ENCODE peak calls at places on chromosomes 11 and 22, in nine cellular contexts. One of them, this sample, is unnamed.
A peak's percentile ranks its signal among the peaks of the same experiment; 100 is the strongest.

GRCh38 chr22:50030315-50031188 is 18.0 kb upstream of the IL17REL start:
- DNase-seq in GM23338: peak; percentile 96
- DNase-seq in breast epithelium: peak; percentile 74
- DNase-seq in pancreas: peak; percentile 91
- DNase-seq in lung: peak; percentile 71
- DNase-seq in cardiac muscle cell: peak; percentile 76
- DNase-seq in adrenal gland: peak; percentile 65
- DNase-seq in PC-9: peak; percentile 84
- DNase-seq in SK-N-SH: peak; percentile 92
- DNase-seq in this sample: peak; percentile 70

GRCh38 chr11:101797335-101797734 is 117.5 kb upstream of the CEP126 start:
- DNase-seq in cardiac muscle cell: peak; percentile 1
- DNase-seq in lung: no peak
- DNase-seq in breast epithelium: no peak
- DNase-seq in SK-N-SH: no peak
- DNase-seq in adrenal gland: no peak
- DNase-seq in pancreas: no peak
- DNase-seq in PC-9: no peak
- DNase-seq in GM23338: no peak
- DNase-seq in this sample: no peak

GRCh38 chr11:69394234-69394891 is 87.1 kb upstream of the LINC01488 start:
- DNase-seq in lung: no peak
- DNase-seq in breast epithelium: no peak
- DNase-seq in SK-N-SH: peak; percentile 69
- DNase-seq in GM23338: no peak
- DNase-seq in PC-9: no peak
- DNase-seq in adrenal gland: no peak
- DNase-seq in pancreas: peak; percentile 49
- DNase-seq in cardiac muscle cell: no peak
- DNase-seq in this sample: no peak

GRCh38 chr11:116578971-116579687 is 193.7 kb downstream of the BUD13 start:
- DNase-seq in adrenal gland: no peak
- DNase-seq in pancreas: no peak
- DNase-seq in breast epithelium: no peak
- DNase-seq in SK-N-SH: peak; percentile 73
- DNase-seq in cardiac muscle cell: peak; percentile 14
- DNase-seq in lung: no peak
- DNase-seq in PC-9: no peak
- DNase-seq in GM23338: peak; percentile 52
- DNase-seq in this sample: no peak

GRCh38 chr11:125591659-125592304 is 870 bp upstream of the STT3A start:
- DNase-seq in PC-9: no peak
- DNase-seq in breast epithelium: peak; percentile 55
- DNase-seq in adrenal gland: peak; percentile 41
- DNase-seq in SK-N-SH: peak; percentile 55
- DNase-seq in pancreas: peak; percentile 68
- DNase-seq in GM23338: peak; percentile 54
- DNase-seq in lung: peak; percentile 34
- DNase-seq in cardiac muscle cell: no peak
- DNase-seq in this sample: peak; percentile 34

GRCh38 chr11:102592634-102593581 is 32.2 kb downstream of the MMP20 start:
- DNase-seq in cardiac muscle cell: peak; percentile 37
- DNase-seq in SK-N-SH: peak; percentile 12
- DNase-seq in pancreas: no peak
- DNase-seq in breast epithelium: no peak
- DNase-seq in PC-9: no peak
- DNase-seq in adrenal gland: no peak
- DNase-seq in lung: no peak
- DNase-seq in GM23338: peak; percentile 72
- DNase-seq in this sample: no peak

GRCh38 chr11:73320786-73321325 is 12.8 kb downstream of the ARHGEF17 start:
- DNase-seq in breast epithelium: no peak
- DNase-seq in adrenal gland: no peak
- DNase-seq in pancreas: no peak
- DNase-seq in GM23338: no peak
- DNase-seq in PC-9: no peak
- DNase-seq in SK-N-SH: no peak
- DNase-seq in cardiac muscle cell: peak; percentile 74
- DNase-seq in lung: no peak
- DNase-seq in this sample: no peak

GRCh38 chr22:30861688-30862552 is 106.7 kb downstream of the MORC2 start:
- DNase-seq in GM23338: no peak
- DNase-seq in lung: no peak
- DNase-seq in cardiac muscle cell: no peak
- DNase-seq in SK-N-SH: peak; percentile 25
- DNase-seq in adrenal gland: no peak
- DNase-seq in PC-9: no peak
- DNase-seq in pancreas: peak; percentile 39
- DNase-seq in breast epithelium: peak; percentile 24
- DNase-seq in this sample: no peak

GRCh38 chr11:46696212-46696558 is 4.2 kb downstream of the ARHGAP1 start:
- DNase-seq in pancreas: no peak
- DNase-seq in adrenal gland: peak; percentile 82
- DNase-seq in lung: no peak
- DNase-seq in SK-N-SH: no peak
- DNase-seq in PC-9: no peak
- DNase-seq in breast epithelium: no peak
- DNase-seq in GM23338: no peak
- DNase-seq in cardiac muscle cell: no peak
- DNase-seq in this sample: no peak

GRCh38 chr22:43884600-43885318 is 7.1 kb downstream of the PNPLA5 start:
- DNase-seq in pancreas: peak; percentile 90
- DNase-seq in breast epithelium: peak; percentile 55
- DNase-seq in GM23338: peak; percentile 93
- DNase-seq in adrenal gland: peak; percentile 54
- DNase-seq in lung: peak; percentile 48
- DNase-seq in SK-N-SH: peak; percentile 75
- DNase-seq in PC-9: peak; percentile 60
- DNase-seq in cardiac muscle cell: peak; percentile 58
- DNase-seq in this sample: no peak

GRCh38 chr22:48350456-48350855 is 1477.2 kb downstream of the BRD1 start:
- DNase-seq in breast epithelium: no peak
- DNase-seq in PC-9: no peak
- DNase-seq in pancreas: no peak
- DNase-seq in lung: no peak
- DNase-seq in cardiac muscle cell: no peak
- DNase-seq in SK-N-SH: no peak
- DNase-seq in adrenal gland: no peak
- DNase-seq in GM23338: no peak
- DNase-seq in this sample: no peak

GRCh38 chr22:48346311-48346710 is 1481.4 kb downstream of the BRD1 start:
- DNase-seq in pancreas: no peak
- DNase-seq in cardiac muscle cell: no peak
- DNase-seq in lung: no peak
- DNase-seq in GM23338: no peak
- DNase-seq in SK-N-SH: no peak
- DNase-seq in PC-9: no peak
- DNase-seq in adrenal gland: no peak
- DNase-seq in breast epithelium: no peak
- DNase-seq in this sample: no peak

GRCh38 chr22:48347311-48347710 is 1480.4 kb downstream of the BRD1 start:
- DNase-seq in adrenal gland: no peak
- DNase-seq in cardiac muscle cell: no peak
- DNase-seq in GM23338: no peak
- DNase-seq in SK-N-SH: no peak
- DNase-seq in pancreas: no peak
- DNase-seq in lung: no peak
- DNase-seq in breast epithelium: no peak
- DNase-seq in PC-9: no peak
- DNase-seq in this sample: no peak

GRCh38 chr22:48346911-48347310 is 1480.8 kb downstream of the BRD1 start:
- DNase-seq in PC-9: no peak
- DNase-seq in lung: no peak
- DNase-seq in GM23338: no peak
- DNase-seq in pancreas: no peak
- DNase-seq in cardiac muscle cell: no peak
- DNase-seq in SK-N-SH: no peak
- DNase-seq in adrenal gland: no peak
- DNase-seq in breast epithelium: no peak
- DNase-seq in this sample: no peak

GRCh38 chr22:48348855-48349254 is 1478.8 kb downstream of the BRD1 start:
- DNase-seq in breast epithelium: no peak
- DNase-seq in GM23338: no peak
- DNase-seq in PC-9: no peak
- DNase-seq in lung: no peak
- DNase-seq in SK-N-SH: no peak
- DNase-seq in cardiac muscle cell: no peak
- DNase-seq in adrenal gland: no peak
- DNase-seq in pancreas: no peak
- DNase-seq in this sample: no peak
- H3K27ac ChIP-seq in breast epithelium: no peak overlapping the region
- H3K27ac ChIP-seq in GM23338: no peak overlapping the region
- H3K27ac ChIP-seq in PC-9: no peak overlapping the region
- H3K27ac ChIP-seq in lung: no peak overlapping the region
- H3K27ac ChIP-seq in SK-N-SH: no peak overlapping the region
- H3K27ac ChIP-seq in cardiac muscle cell: no peak overlapping the region
- H3K27ac ChIP-seq in adrenal gland: no peak overlapping the region
- H3K27ac ChIP-seq in pancreas: no peak overlapping the region
- H3K27ac ChIP-seq in this sample: no peak overlapping the region

GRCh38 chr11:12983331-12983730 is 25.8 kb upstream of the RASSF10 start:
- DNase-seq in GM23338: no peak
- DNase-seq in breast epithelium: no peak
- DNase-seq in SK-N-SH: no peak
- DNase-seq in pancreas: no peak
- DNase-seq in cardiac muscle cell: no peak
- DNase-seq in PC-9: no peak
- DNase-seq in adrenal gland: no peak
- DNase-seq in lung: no peak
- DNase-seq in this sample: no peak

GRCh38 chr11:12986194-12986898 is 22.8 kb upstream of the RASSF10 start:
- DNase-seq in breast epithelium: no peak
- DNase-seq in cardiac muscle cell: no peak
- DNase-seq in SK-N-SH: no peak
- DNase-seq in adrenal gland: no peak
- DNase-seq in lung: no peak
- DNase-seq in GM23338: no peak
- DNase-seq in PC-9: no peak
- DNase-seq in pancreas: no peak
- DNase-seq in this sample: no peak

GRCh38 chr11:12979928-12980689 is 29.0 kb upstream of the RASSF10 start:
- DNase-seq in cardiac muscle cell: no peak
- DNase-seq in PC-9: no peak
- DNase-seq in lung: no peak
- DNase-seq in adrenal gland: no peak
- DNase-seq in SK-N-SH: no peak
- DNase-seq in GM23338: no peak
- DNase-seq in breast epithelium: no peak
- DNase-seq in pancreas: no peak
- DNase-seq in this sample: no peak

GRCh38 chr11:12981879-12982531 is 27.1 kb upstream of the RASSF10 start:
- DNase-seq in PC-9: no peak
- DNase-seq in adrenal gland: no peak
- DNase-seq in SK-N-SH: no peak
- DNase-seq in GM23338: peak; percentile 19
- DNase-seq in breast epithelium: no peak
- DNase-seq in pancreas: no peak
- DNase-seq in lung: no peak
- DNase-seq in cardiac muscle cell: peak; percentile 21
- DNase-seq in this sample: no peak
- TF ChIP-seq CTCF in PC-9: no peak
- TF ChIP-seq CTCF in adrenal gland: no peak
- TF ChIP-seq CTCF in SK-N-SH: no peak
- TF ChIP-seq CTCF in GM23338: no peak
- TF ChIP-seq CTCF in breast epithelium: no peak
- TF ChIP-seq CTCF in pancreas: no peak
- TF ChIP-seq CTCF in lung: no peak
- TF ChIP-seq CTCF in cardiac muscle cell: peak; percentile 4
- TF ChIP-seq CTCF in this sample: no peak

GRCh38 chr22:37909756-37910155 is 3.7 kb downstream of the MICALL1 start:
- DNase-seq in cardiac muscle cell: no peak
- DNase-seq in PC-9: no peak
- DNase-seq in pancreas: no peak
- DNase-seq in breast epithelium: no peak
- DNase-seq in lung: no peak
- DNase-seq in SK-N-SH: no peak
- DNase-seq in GM23338: no peak
- DNase-seq in adrenal gland: no peak
- DNase-seq in this sample: no peak
- H3K27ac ChIP-seq in cardiac muscle cell: peak overlapping the region; percentile 73
- H3K27ac ChIP-seq in PC-9: no peak overlapping the region
- H3K27ac ChIP-seq in pancreas: no peak overlapping the region
- H3K27ac ChIP-seq in breast epithelium: peak overlapping the region; percentile 7
- H3K27ac ChIP-seq in lung: no peak overlapping the region
- H3K27ac ChIP-seq in SK-N-SH: no peak overlapping the region
- H3K27ac ChIP-seq in GM23338: peak overlapping the region; percentile 66
- H3K27ac ChIP-seq in adrenal gland: no peak overlapping the region
- H3K27ac ChIP-seq in this sample: no peak overlapping the region

GRCh38 chr22:42114721-42115120 is 15.9 kb downstream of the CYP2D6 start:
- DNase-seq in breast epithelium: no peak
- DNase-seq in adrenal gland: no peak
- DNase-seq in cardiac muscle cell: peak; percentile 30
- DNase-seq in pancreas: no peak
- DNase-seq in GM23338: peak; percentile 86
- DNase-seq in PC-9: no peak
- DNase-seq in SK-N-SH: no peak
- DNase-seq in lung: no peak
- DNase-seq in this sample: no peak
- TF ChIP-seq CTCF in breast epithelium: no peak
- TF ChIP-seq CTCF in adrenal gland: no peak
- TF ChIP-seq CTCF in cardiac muscle cell: peak; percentile 32
- TF ChIP-seq CTCF in pancreas: peak; percentile 21
- TF ChIP-seq CTCF in GM23338: peak; percentile 71
- TF ChIP-seq CTCF in PC-9: peak; percentile 57
- TF ChIP-seq CTCF in SK-N-SH: no peak
- TF ChIP-seq CTCF in lung: no peak
- TF ChIP-seq CTCF in this sample: no peak

DNA sequence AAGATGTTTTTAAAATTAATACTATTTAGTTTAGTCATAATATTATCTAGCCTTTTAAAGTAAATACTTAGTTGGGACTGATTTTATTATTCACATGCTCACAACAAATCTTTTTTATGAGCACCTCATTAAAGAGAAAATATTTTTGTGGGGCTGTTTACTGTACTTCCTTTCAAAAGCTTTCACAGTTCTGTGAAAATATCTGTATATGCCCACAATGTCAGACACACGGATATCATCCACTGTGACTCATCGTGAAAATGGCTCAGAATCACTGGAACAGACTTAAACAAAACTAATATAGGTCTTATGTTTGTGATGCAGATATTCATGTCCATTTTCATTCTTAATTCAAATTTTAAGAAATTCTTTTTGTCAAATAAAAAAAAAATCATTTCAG is 305.2 kb downstream of the RAB38 start:
- DNase-seq in SK-N-SH: no peak
- DNase-seq in cardiac muscle cell: no peak
- DNase-seq in adrenal gland: no peak
- DNase-seq in pancreas: no peak
- DNase-seq in breast epithelium: no peak
- DNase-seq in GM23338: no peak
- DNase-seq in lung: no peak
- DNase-seq in PC-9: no peak
- DNase-seq in this sample: no peak
- H3K27ac ChIP-seq in SK-N-SH: no peak overlapping the region
- H3K27ac ChIP-seq in cardiac muscle cell: no peak overlapping the region
- H3K27ac ChIP-seq in adrenal gland: no peak overlapping the region
- H3K27ac ChIP-seq in pancreas: no peak overlapping the region
- H3K27ac ChIP-seq in breast epithelium: no peak overlapping the region
- H3K27ac ChIP-seq in GM23338: no peak overlapping the region
- H3K27ac ChIP-seq in lung: no peak overlapping the region
- H3K27ac ChIP-seq in PC-9: no peak overlapping the region
- H3K27ac ChIP-seq in this sample: no peak overlapping the region